ENCODE peak calls at places on chromosomes 2 and 18, in five cellular contexts. P is coronary artery, U is Daoy, I is HTR-8/SVneo, L is GM12892. F is an unnamed sample.

GRCh38 chr2:167103028-167103756 is 214.9 kb downstream of the XIRP2 start:
- DNase-seq in P (no peak), U (no peak), I (no peak), L (no peak), F (no peak)

GRCh38 chr2:160859086-160859485 is 301.1 kb upstream of the TANK start:
- DNase-seq in P (no peak), U (no peak), I (no peak), L (no peak), F (peak)

GRCh38 chr2:166926657-166927056 is 38.4 kb downstream of the XIRP2 start:
- DNase-seq in P (no peak), U (no peak), I (no peak), L (no peak), F (no peak)

GRCh38 chr2:68594674-68595492 is 48.5 kb upstream of the PROKR1 start:
- DNase-seq in P (no peak), U (peak), I (peak), L (no peak), F (no peak)

GRCh38 chr18:77098033-77098432 is 34.5 kb downstream of the MBP start:
- DNase-seq in P (no peak), U (peak), I (no peak), L (no peak), F (no peak)

GRCh38 chr2:166632616-166633015 is 138.6 kb upstream of the SCN7A start:
- DNase-seq in P (no peak), U (no peak), I (no peak), L (no peak), F (peak)

GRCh38 chr2:65370387-65371093 is 61.9 kb downstream of the SPRED2 start:
- DNase-seq in P (no peak), U (no peak), I (no peak), L (no peak), F (no peak)

GRCh38 chr2:86241611-86242010 is 42.4 kb downstream of the MRPL35 start:
- DNase-seq in P (no peak), U (no peak), I (no peak), L (no peak), F (no peak)

GRCh38 chr18:10851824-10852225 is 297.5 kb downstream of the PIEZO2 start:
- DNase-seq in P (no peak), U (peak), I (peak), L (peak), F (no peak)